ENCODE peak calls at places on chromosomes 13 and 19, in five cellular contexts. C is H9; L is endothelial cell; H is heart right ventricle; M is CD4-positive, alpha-beta T cell. Q is an unnamed sample.

GRCh38 chr19:5479958-5480357 is 24.7 kb downstream of the ZNRF4 start:
- DNase-seq in C (no peak), L (no peak), H (no peak), M (no peak), Q (no peak)

GRCh38 chr13:28582225-28582891 is 76.6 kb upstream of the POMP start:
- DNase-seq in C (no peak), L (no peak), H (no peak), M (no peak), Q (no peak)

GRCh38 chr13:30846311-30846710 is 59.8 kb upstream of the MEDAG start:
- DNase-seq in C (no peak), L (no peak), H (no peak), M (no peak), Q (no peak)

GRCh38 chr13:75250526-75251183 is 231.3 kb downstream of the TBC1D4 start:
- DNase-seq in C (no peak), L (no peak), H (no peak), M (no peak), Q (no peak)

GRCh38 chr13:59086147-59086546 is 1077.6 kb downstream of the DIAPH3 start:
- DNase-seq in C (no peak), L (no peak), H (no peak), M (no peak), Q (no peak)

GRCh38 chr13:24923305-24923640 is 159.3 kb downstream of the RNF17 start:
- DNase-seq in C (no peak), L (no peak), H (no peak), M (no peak), Q (peak; percentile 48)

GRCh38 chr13:65600702-65601101 is 1629.4 kb downstream of the PCDH9 start:
- DNase-seq in C (no peak), L (no peak), H (no peak), M (no peak), Q (no peak)

GRCh38 chr19:28394705-28395104 is 818.2 kb downstream of the UQCRFS1 start:
- DNase-seq in C (no peak), L (no peak), H (no peak), M (no peak), Q (no peak)

GRCh38 chr19:48565090-48565489 is 13.1 kb downstream of the SULT2B1 start:
- DNase-seq in C (no peak), L (no peak), H (no peak), M (no peak), Q (no peak)

GRCh38 chr13:109700176-109700575 is 86.2 kb downstream of the IRS2 start:
- DNase-seq in C (no peak), L (peak; percentile 80), H (peak; percentile 78), M (no peak), Q (no peak)

GRCh38 chr13:114122591-114123211 is 9.7 kb downstream of the RASA3 start:
- DNase-seq in C (no peak), L (no peak), H (no peak), M (no peak), Q (no peak)

GRCh38 chr13:30868806-30869470 is 37.1 kb upstream of the MEDAG start:
- DNase-seq in C (no peak), L (no peak), H (no peak), M (no peak), Q (no peak)

GRCh38 chr19:4068058-4068966 is 1.6 kb upstream of the ZBTB7A start:
- DNase-seq in C (no peak), L (no peak), H (no peak), M (no peak), Q (no peak)

GRCh38 chr19:4067396-4068057 is 828 bp upstream of the ZBTB7A start:
- DNase-seq in C (peak; percentile 31), L (peak; percentile 38), H (peak; percentile 57), M (peak; percentile 56), Q (no peak)

GRCh38 chr19:4069331-4069959 is 2.7 kb upstream of the ZBTB7A start:
- DNase-seq in C (peak; percentile 46), L (no peak), H (no peak), M (peak; percentile 55), Q (no peak)

GRCh38 chr19:4075373-4075772 is 8.7 kb upstream of the ZBTB7A start:
- DNase-seq in C (no peak), L (no peak), H (no peak), M (no peak), Q (no peak)

GRCh38 chr19:4071610-4072009 is 4.9 kb upstream of the ZBTB7A start:
- DNase-seq in C (no peak), L (no peak), H (no peak), M (no peak), Q (no peak)
- TF ChIP-seq CTCF in C (no peak), L (no peak), H (no peak), M (no peak), Q (no peak)

GRCh38 chr19:33245948-33246728 is 20.5 kb upstream of the SLC7A10 start:
- DNase-seq in C (no peak), L (no peak), H (peak; percentile 50), M (no peak), Q (no peak)
- TF ChIP-seq CTCF in C (peak; percentile 72), L (peak; percentile 84), H (peak; percentile 35), M (no peak), Q (peak; percentile 64)

GRCh38 chr13:40205771-40206240 is 460.6 kb downstream of the FOXO1 start:
- DNase-seq in C (no peak), L (no peak), H (no peak), M (no peak), Q (no peak)
- TF ChIP-seq CTCF in C (no peak), L (no peak), H (no peak), M (no peak), Q (no peak)

GRCh38 chr13:42816538-42816937 is 35.2 kb downstream of the FAM216B start:
- DNase-seq in C (no peak), L (no peak), H (no peak), M (no peak), Q (no peak)
- TF ChIP-seq CTCF in C (peak; percentile 33), L (peak; percentile 70), H (no peak), M (no peak), Q (peak; percentile 28)

DNA sequence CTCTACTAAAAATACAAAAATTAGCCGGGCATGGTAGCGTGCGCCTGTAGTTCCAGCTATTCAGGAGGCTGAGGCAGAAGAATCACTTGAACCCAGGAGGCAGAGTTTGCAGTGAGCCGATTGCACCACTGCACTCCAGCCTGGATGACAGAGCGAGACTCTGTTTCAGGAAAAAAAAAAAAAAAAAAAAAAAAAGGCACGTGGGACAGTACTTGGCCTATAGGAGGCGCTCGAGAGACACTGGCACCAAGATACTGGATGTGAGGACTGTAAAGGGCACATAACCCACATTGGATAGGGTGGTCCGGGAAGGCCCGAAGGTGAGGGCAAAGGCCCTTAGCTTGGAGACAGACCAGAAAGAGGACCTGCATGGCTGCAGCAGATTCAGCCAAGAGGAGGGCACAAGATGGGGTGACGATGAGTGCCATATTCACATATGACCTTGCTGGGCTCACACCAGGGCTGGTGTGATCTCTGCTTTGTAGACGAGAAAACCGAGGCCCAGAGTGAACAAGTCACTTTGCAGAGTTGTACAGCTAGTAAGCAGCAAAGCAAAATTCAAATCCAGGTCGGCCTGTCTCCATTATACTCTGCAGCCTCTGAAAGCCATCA is 89.4 kb downstream of the DPF1 start:
- DNase-seq in C (peak; percentile 55), L (peak; percentile 59), H (no peak), M (peak; percentile 20), Q (no peak)
- TF ChIP-seq CTCF in C (peak; percentile 76), L (peak; percentile 74), H (peak; percentile 38), M (no peak), Q (peak; percentile 66)

GRCh38 chr13:66618702-66619101 is 611.4 kb downstream of the PCDH9 start:
- DNase-seq in C (no peak), L (no peak), H (no peak), M (no peak), Q (no peak)
- TF ChIP-seq CTCF in C (peak; percentile 61), L (peak; percentile 58), H (peak; percentile 49), M (no peak), Q (peak; percentile 57)

Q was measured in epithelial cell of proximal tubule.